ENCODE peak calls at places on chromosomes 3 and 15, in seven cellular contexts. V, X, F, O, M, J and W are unnamed samples.

GRCh38 chr15:99131441-99132023 is 26.7 kb downstream of the SYNM start:
- DNase-seq in V (no peak), X (no peak), F (no peak), O (no peak), M (no peak), J (no peak), W (no peak)

GRCh38 chr3:122092460-122093165 is 37.5 kb downstream of the CD86 start:
- DNase-seq in V (no peak), X (peak), F (no peak), O (no peak), M (peak), J (no peak), W (no peak)

GRCh38 chr3:70526966-70527515 is 214.6 kb upstream of the MDFIC2 start:
- DNase-seq in V (no peak), X (no peak), F (no peak), O (no peak), M (no peak), J (no peak), W (no peak)

GRCh38 chr15:98805434-98806274 is 157.3 kb downstream of the IGF1R start:
- DNase-seq in V (no peak), X (no peak), F (no peak), O (no peak), M (no peak), J (no peak), W (no peak)

GRCh38 chr15:58271410-58271809 is 133.2 kb downstream of the AQP9 start:
- DNase-seq in V (no peak), X (no peak), F (no peak), O (no peak), M (no peak), J (no peak), W (no peak)

GRCh38 chr15:67144609-67145306 is 79.4 kb downstream of the SMAD3 start:
- DNase-seq in V (no peak), X (peak), F (no peak), O (no peak), M (no peak), J (peak), W (peak)

GRCh38 chr3:135263331-135263730 is 468.3 kb downstream of the EPHB1 start:
- DNase-seq in V (no peak), X (no peak), F (no peak), O (no peak), M (no peak), J (no peak), W (no peak)

GRCh38 chr3:128794788-128795649 is 69.0 kb downstream of the RAB7A start:
- DNase-seq in V (peak), X (peak), F (no peak), O (no peak), M (peak), J (peak), W (no peak)

GRCh38 chr15:39251413-39252197 is 329.3 kb upstream of the THBS1 start:
- DNase-seq in V (no peak), X (peak), F (no peak), O (no peak), M (no peak), J (no peak), W (no peak)

GRCh38 chr15:81097893-81098280 is 36.2 kb upstream of the CFAP161 start:
- DNase-seq in V (peak), X (peak), F (no peak), O (no peak), M (no peak), J (no peak), W (peak)

GRCh38 chr3:126959921-126960603 is 22.9 kb upstream of the PLXNA1 start:
- DNase-seq in V (no peak), X (peak), F (no peak), O (no peak), M (no peak), J (no peak), W (no peak)

GRCh38 chr3:44905501-44906159 is 31.2 kb downstream of the TGM4 start:
- DNase-seq in V (no peak), X (no peak), F (no peak), O (no peak), M (no peak), J (no peak), W (no peak)

GRCh38 chr3:177451277-177451880 is 254.1 kb upstream of the TBL1XR1 start:
- DNase-seq in V (no peak), X (peak), F (no peak), O (no peak), M (no peak), J (no peak), W (no peak)

GRCh38 chr15:97545799-97546198 is 414.7 kb upstream of the ARRDC4 start:
- DNase-seq in V (no peak), X (no peak), F (no peak), O (no peak), M (no peak), J (no peak), W (no peak)

GRCh38 chr3:49689046-49689886 is at the start of the genes MST1 and RNF123:
- DNase-seq in V (peak), X (peak), F (no peak), O (peak), M (peak), J (peak), W (peak)

GRCh38 chr3:86792316-86792715 is 198.6 kb downstream of the VGLL3 start:
- DNase-seq in V (no peak), X (peak), F (no peak), O (no peak), M (no peak), J (no peak), W (no peak)

GRCh38 chr15:66748320-66748779 is 46.3 kb downstream of the SMAD6 start:
- DNase-seq in V (no peak), X (peak), F (no peak), O (no peak), M (no peak), J (peak), W (peak)

GRCh38 chr3:48428088-48428862 is 1.6 kb downstream of the PLXNB1 start:
- DNase-seq in V (no peak), X (no peak), F (no peak), O (peak), M (no peak), J (no peak), W (no peak)

GRCh38 chr3:87509401-87509800 is 233.0 kb upstream of the POU1F1 start:
- DNase-seq in V (no peak), X (no peak), F (no peak), O (no peak), M (no peak), J (no peak), W (no peak)

GRCh38 chr15:63422891-63423290 is 41.2 kb upstream of the CA12 start:
- DNase-seq in V (no peak), X (no peak), F (no peak), O (no peak), M (no peak), J (no peak), W (no peak)

GRCh38 chr15:38557855-38558713 is 6.5 kb downstream of the RASGRP1 start:
- DNase-seq in V (no peak), X (no peak), F (no peak), O (no peak), M (no peak), J (no peak), W (no peak)

GRCh38 chr3:124322966-124323365 is 331.0 kb upstream of the ROPN1 start:
- DNase-seq in V (no peak), X (peak), F (no peak), O (no peak), M (no peak), J (no peak), W (no peak)

GRCh38 chr3:160643994-160644393 is 33.0 kb upstream of the ARL14 start:
- DNase-seq in V (no peak), X (no peak), F (no peak), O (no peak), M (no peak), J (no peak), W (no peak)

GRCh38 chr3:187041362-187042061 is 97.8 kb downstream of the RPL39L start:
- DNase-seq in V (no peak), X (peak), F (no peak), O (no peak), M (no peak), J (no peak), W (no peak)
- TF ChIP-seq CTCF in V (no peak), X (no peak), F (no peak), O (no peak), M (no peak), J (no peak), W (no peak)

GRCh38 chr3:108357042-108357441 is 60.7 kb downstream of the HHLA2 start:
- DNase-seq in V (no peak), X (no peak), F (no peak), O (no peak), M (no peak), J (no peak), W (no peak)

GRCh38 chr3:108352176-108352575 is 55.8 kb downstream of the HHLA2 start:
- DNase-seq in V (no peak), X (no peak), F (no peak), O (no peak), M (no peak), J (no peak), W (no peak)

GRCh38 chr3:108354562-108354961 is 58.2 kb downstream of the HHLA2 start:
- DNase-seq in V (no peak), X (no peak), F (no peak), O (no peak), M (no peak), J (no peak), W (no peak)
- H3K4me3 ChIP-seq in V (no peak), X (no peak), F (no peak), O (no peak), M (no peak), J (no peak), W (no peak)

GRCh38 chr15:92277776-92278175 is 115.9 kb upstream of the ST8SIA2 start:
- DNase-seq in V (no peak), X (peak), F (no peak), O (no peak), M (peak), J (no peak), W (no peak)
- TF ChIP-seq CTCF in V (no peak), X (no peak), F (no peak), O (no peak), M (no peak), J (peak), W (peak)

GRCh38 chr3:13091898-13092620 is 18.8 kb upstream of the IQSEC1 start:
- DNase-seq in V (peak), X (peak), F (no peak), O (peak), M (peak), J (peak), W (no peak)

GRCh38 chr3:13095408-13095861 is 22.2 kb upstream of the IQSEC1 start:
- DNase-seq in V (no peak), X (no peak), F (no peak), O (no peak), M (no peak), J (no peak), W (no peak)

GRCh38 chr3:13096356-13096755 is 23.1 kb upstream of the IQSEC1 start:
- DNase-seq in V (no peak), X (no peak), F (no peak), O (no peak), M (no peak), J (no peak), W (no peak)

GRCh38 chr3:13093687-13094086 is 20.5 kb upstream of the IQSEC1 start:
- DNase-seq in V (no peak), X (peak), F (no peak), O (no peak), M (peak), J (no peak), W (no peak)

GRCh38 chr3:13092621-13093339 is 19.6 kb upstream of the IQSEC1 start:
- DNase-seq in V (peak), X (no peak), F (no peak), O (no peak), M (peak), J (no peak), W (no peak)
- H3K4me3 ChIP-seq in V (no peak), X (no peak), F (no peak), O (no peak), M (no peak), J (no peak), W (no peak)

DNA sequence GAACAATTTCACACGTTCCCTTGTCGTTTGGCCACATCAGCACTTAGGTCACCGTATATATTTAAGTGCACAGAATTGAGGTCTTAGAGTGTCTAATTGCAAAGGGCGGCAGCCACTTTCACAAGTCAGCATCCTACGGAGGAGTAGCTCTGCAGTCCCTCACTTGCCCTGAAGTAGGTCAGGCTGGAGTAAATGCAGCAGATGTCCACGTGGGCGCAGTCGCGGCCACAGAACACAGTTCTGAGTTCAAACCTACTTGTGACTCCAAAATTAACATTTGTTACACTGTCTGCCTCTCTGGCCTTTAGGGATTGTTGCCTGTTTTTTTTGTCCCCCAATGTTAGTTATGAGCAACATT is 85.8 kb downstream of the PDCD6IP start:
- DNase-seq in V (no peak), X (no peak), F (no peak), O (no peak), M (peak), J (no peak), W (no peak)
- TF ChIP-seq CTCF in V (no peak), X (no peak), F (no peak), O (no peak), M (peak), J (peak), W (no peak)